ENCODE peak calls at places on chromosomes 16 and 17, in six cellular contexts. D is GM23338, T is A549, N is HCT116, E is HL-60, U is GM12878. C is an unnamed sample.

GRCh38 chr16:383326-384020 is 1.7 kb upstream of the PGAP6 start:
- DNase-seq in U (peak; percentile 50), T (no peak), E (no peak), D (peak; percentile 90), N (peak; percentile 59), C (no peak)

GRCh38 chr16:55539049-55539448 is 27.4 kb upstream of the CAPNS2 start:
- DNase-seq in D (no peak), T (no peak), N (no peak), U (no peak), E (no peak), C (no peak)

GRCh38 chr17:35050170-35050569 is 13.3 kb downstream of the RFFL start:
- DNase-seq in D (no peak), U (no peak), T (no peak), N (no peak), E (no peak), C (no peak)

GRCh38 chr17:50935201-50936124 is 69.3 kb upstream of the TOB1 start:
- DNase-seq in U (no peak), E (no peak), T (peak; percentile 98), D (no peak), N (no peak), C (no peak)

GRCh38 chr16:85613609-85614337 is 651 bp downstream of the GSE1 start:
- DNase-seq in T (peak; percentile 58), N (no peak), D (peak; percentile 80), U (no peak), E (peak; percentile 43), C (no peak)

GRCh38 chr17:6713130-6713917 is at the start of gene SLC13A5:
- DNase-seq in U (no peak), N (no peak), D (peak; percentile 91), E (no peak), T (peak; percentile 80), C (no peak)

GRCh38 chr17:2398655-2399571 is 1.9 kb downstream of the MNT start:
- DNase-seq in N (no peak), E (peak; percentile 60), D (peak; percentile 84), U (no peak), T (peak; percentile 82), C (no peak)

GRCh38 chr17:1959871-1960569 is 65.1 kb downstream of the RTN4RL1 start:
- DNase-seq in D (no peak), T (no peak), N (no peak), U (no peak), E (no peak), C (no peak)

GRCh38 chr16:48901712-48902374 is 291.9 kb upstream of the N4BP1 start:
- DNase-seq in U (no peak), N (peak; percentile 15), E (no peak), T (no peak), D (peak; percentile 53), C (no peak)

GRCh38 chr16:54142787-54143186 is 143.8 kb downstream of the IRX3 start:
- DNase-seq in E (no peak), U (no peak), T (no peak), N (no peak), D (no peak), C (no peak)

GRCh38 chr16:54143410-54143809 is 143.2 kb downstream of the IRX3 start:
- DNase-seq in E (no peak), N (no peak), U (no peak), D (no peak), T (no peak), C (no peak)

GRCh38 chr16:54140788-54141136 is 145.8 kb downstream of the IRX3 start:
- DNase-seq in T (no peak), E (no peak), N (no peak), D (no peak), U (no peak), C (no peak)

GRCh38 chr16:54143934-54144333 is 142.7 kb downstream of the IRX3 start:
- DNase-seq in E (no peak), U (no peak), D (no peak), N (no peak), T (no peak), C (no peak)

GRCh38 chr16:54140057-54140787 is 146.4 kb downstream of the IRX3 start:
- DNase-seq in T (peak; percentile 17), U (no peak), D (no peak), E (no peak), N (no peak), C (no peak)
- TF ChIP-seq CTCF in T (no peak), U (no peak), D (no peak), E (no peak), N (no peak), C (no peak)

GRCh38 chr17:57783338-57783742 is 38.2 kb upstream of the CCDC182 start:
- DNase-seq in E (peak; percentile 53), T (peak; percentile 66), U (no peak), N (peak; percentile 18), D (peak; percentile 93), C (no peak)
- H3K4me3 ChIP-seq in E (no peak overlapping the region), T (peak overlapping the region; percentile 20), U (no peak overlapping the region), N (no peak overlapping the region), D (peak overlapping the region; percentile 48), C (no peak overlapping the region)

GRCh38 chr16:71894229-71894920 is 956 bp upstream of the IST1 start:
- DNase-seq in U (no peak), E (no peak), T (peak; percentile 70), N (peak; percentile 43), D (peak; percentile 85), C (no peak)

GRCh38 chr16:71893888-71894228 is 1.5 kb upstream of the IST1 start:
- DNase-seq in D (no peak), N (no peak), E (no peak), U (no peak), T (no peak), C (no peak)

GRCh38 chr16:71894921-71895678 is at the start of gene IST1:
- DNase-seq in U (peak; percentile 85), N (peak; percentile 96), D (peak; percentile 99), E (peak; percentile 95), T (peak; percentile 99), C (peak; percentile 79)

GRCh38 chr16:71896688-71897368 is 1.5 kb downstream of the IST1 start:
- DNase-seq in T (no peak), N (no peak), E (no peak), D (no peak), U (no peak), C (no peak)

GRCh38 chr16:71895679-71896385 is 501 bp downstream of the IST1 start:
- DNase-seq in E (peak; percentile 37), U (no peak), N (no peak), T (peak; percentile 63), D (peak; percentile 50), C (no peak)
- TF ChIP-seq REST in E (peak; percentile 4), U (peak; percentile 6), N (no peak), T (no peak), D (no peak), C (no peak)

GRCh38 chr17:15999141-15999973 is at the start of the genes TTC19 and ZSWIM7:
- DNase-seq in N (peak; percentile 94), E (peak; percentile 82), D (peak; percentile 97), T (peak; percentile 99), U (peak; percentile 83), C (peak; percentile 81)
- TF ChIP-seq CTCF in N (no peak), E (no peak), D (no peak), T (no peak), U (peak; percentile 9), C (no peak)

GRCh38 chr17:38564869-38565268 is 40.9 kb downstream of the SRCIN1 start:
- DNase-seq in D (peak; percentile 72), E (no peak), N (no peak), U (no peak), T (no peak), C (no peak)
- H3K4me3 ChIP-seq in D (peak overlapping the region; percentile 42), E (no peak overlapping the region), N (no peak overlapping the region), U (no peak overlapping the region), T (no peak overlapping the region), C (no peak overlapping the region)

GRCh38 chr16:28522792-28523191 is 16.0 kb downstream of the NUPR1 start:
- DNase-seq in D (no peak), U (no peak), N (no peak), E (no peak), T (no peak), C (no peak)
- TF ChIP-seq REST in D (no peak), U (no peak), N (no peak), E (no peak), T (no peak), C (no peak)

GRCh38 chr17:38970128-38970527 is 2.9 kb upstream of the FBXO47 start:
- DNase-seq in E (no peak), N (no peak), D (peak; percentile 39), T (no peak), U (no peak), C (no peak)

GRCh38 chr17:38969281-38969680 is 2.1 kb upstream of the FBXO47 start:
- DNase-seq in U (no peak), D (no peak), N (no peak), E (no peak), T (no peak), C (no peak)

GRCh38 chr17:38970804-38971203 is 3.6 kb upstream of the FBXO47 start:
- DNase-seq in D (peak; percentile 20), N (no peak), T (peak; percentile 39), U (no peak), E (no peak), C (no peak)

GRCh38 chr17:38967290-38967738 is at the start of gene FBXO47:
- DNase-seq in T (peak; percentile 98), U (no peak), N (no peak), E (no peak), D (peak; percentile 100), C (no peak)
- TF ChIP-seq CTCF in T (no peak), U (no peak), N (no peak), E (no peak), D (no peak), C (no peak)

GRCh38 chr16:50281391-50282009 is 15.1 kb downstream of the ADCY7 start:
- DNase-seq in D (no peak), U (no peak), T (no peak), N (no peak), E (no peak), C (no peak)
- H3K4me3 ChIP-seq in D (no peak overlapping the region), U (peak overlapping the region; percentile 59), T (no peak overlapping the region), N (no peak overlapping the region), E (peak overlapping the region; percentile 16), C (no peak overlapping the region)

C was measured in Panc1.